ENCODE peak calls at places on chromosome 4, in four cellular contexts. One of them, this sample, is unnamed.
A peak's percentile ranks its signal among the peaks of the same experiment; 100 is the strongest.

GRCh38 chr4:1899149-1900086 is 28.2 kb downstream of the NSD2 start:
- DNase-seq in NCI-H2029: peak; percentile 59
- DNase-seq in progenitor cell of endocrine pancreas: peak; percentile 52
- DNase-seq in memory B cell: peak; percentile 68
- DNase-seq in this sample: peak; percentile 70

GRCh38 chr4:38819569-38819968 is 15.0 kb upstream of the TLR1 start:
- DNase-seq in progenitor cell of endocrine pancreas: no peak
- DNase-seq in NCI-H2029: no peak
- DNase-seq in memory B cell: no peak
- DNase-seq in this sample: no peak

GRCh38 chr4:86857341-86858052 is 8.3 kb upstream of the SLC10A6 start:
- DNase-seq in memory B cell: no peak
- DNase-seq in NCI-H2029: no peak
- DNase-seq in progenitor cell of endocrine pancreas: no peak
- DNase-seq in this sample: no peak

GRCh38 chr4:113316879-113317278 is 267.4 kb downstream of the ANK2 start:
- DNase-seq in memory B cell: peak; percentile 12
- DNase-seq in NCI-H2029: no peak
- DNase-seq in progenitor cell of endocrine pancreas: no peak
- DNase-seq in this sample: no peak

GRCh38 chr4:110197421-110198398 is 705 bp downstream of the ELOVL6 start:
- DNase-seq in NCI-H2029: peak; percentile 2
- DNase-seq in progenitor cell of endocrine pancreas: peak; percentile 20
- DNase-seq in memory B cell: peak; percentile 15
- DNase-seq in this sample: peak; percentile 38

GRCh38 chr4:140612356-140612755 is 43.6 kb upstream of the UCP1 start:
- DNase-seq in progenitor cell of endocrine pancreas: no peak
- DNase-seq in NCI-H2029: no peak
- DNase-seq in memory B cell: no peak
- DNase-seq in this sample: no peak

GRCh38 chr4:19381068-19381467 is 870.6 kb upstream of the SLIT2 start:
- DNase-seq in progenitor cell of endocrine pancreas: no peak
- DNase-seq in memory B cell: no peak
- DNase-seq in NCI-H2029: no peak
- DNase-seq in this sample: no peak

GRCh38 chr4:99856166-99856565 is 38.1 kb downstream of the LAMTOR3 start:
- DNase-seq in memory B cell: no peak
- DNase-seq in progenitor cell of endocrine pancreas: no peak
- DNase-seq in NCI-H2029: no peak
- DNase-seq in this sample: no peak

GRCh38 chr4:122542411-122543236 is 78.2 kb downstream of the IL21 start:
- DNase-seq in progenitor cell of endocrine pancreas: no peak
- DNase-seq in NCI-H2029: no peak
- DNase-seq in memory B cell: no peak
- DNase-seq in this sample: no peak

GRCh38 chr4:140281828-140282227 is 91.6 kb upstream of the SCOC start:
- DNase-seq in progenitor cell of endocrine pancreas: no peak
- DNase-seq in NCI-H2029: no peak
- DNase-seq in memory B cell: no peak
- DNase-seq in this sample: no peak

GRCh38 chr4:173231916-173232315 is 63.3 kb downstream of the GALNT7 start:
- DNase-seq in NCI-H2029: no peak
- DNase-seq in memory B cell: no peak
- DNase-seq in progenitor cell of endocrine pancreas: no peak
- DNase-seq in this sample: no peak

GRCh38 chr4:169254546-169254983 is 16.2 kb downstream of the SH3RF1 start:
- DNase-seq in progenitor cell of endocrine pancreas: no peak
- DNase-seq in memory B cell: no peak
- DNase-seq in NCI-H2029: no peak
- DNase-seq in this sample: no peak

GRCh38 chr4:159298502-159298901 is 195.6 kb downstream of the RAPGEF2 start:
- DNase-seq in memory B cell: no peak
- DNase-seq in progenitor cell of endocrine pancreas: no peak
- DNase-seq in NCI-H2029: no peak
- DNase-seq in this sample: no peak

GRCh38 chr4:183330841-183331240 is 8.6 kb upstream of the CLDN24 start:
- DNase-seq in memory B cell: no peak
- DNase-seq in progenitor cell of endocrine pancreas: no peak
- DNase-seq in NCI-H2029: no peak
- DNase-seq in this sample: no peak

GRCh38 chr4:76585897-76586360 is 150.9 kb downstream of the SHROOM3 start:
- DNase-seq in progenitor cell of endocrine pancreas: peak; percentile 56
- DNase-seq in NCI-H2029: peak; percentile 94
- DNase-seq in memory B cell: peak; percentile 13
- DNase-seq in this sample: peak; percentile 78

GRCh38 chr4:54384563-54384962 is 155.5 kb downstream of the PDGFRA start:
- DNase-seq in progenitor cell of endocrine pancreas: no peak
- DNase-seq in memory B cell: no peak
- DNase-seq in NCI-H2029: no peak
- DNase-seq in this sample: peak; percentile 27

GRCh38 chr4:168361365-168362024 is 42.9 kb upstream of the DDX60 start:
- DNase-seq in memory B cell: no peak
- DNase-seq in NCI-H2029: no peak
- DNase-seq in progenitor cell of endocrine pancreas: no peak
- DNase-seq in this sample: no peak

GRCh38 chr4:45693746-45694145 is 430.1 kb downstream of the GABRG1 start:
- DNase-seq in memory B cell: no peak
- DNase-seq in progenitor cell of endocrine pancreas: no peak
- DNase-seq in NCI-H2029: no peak
- DNase-seq in this sample: no peak

GRCh38 chr4:47213971-47214370 is 182.6 kb downstream of the GABRB1 start:
- DNase-seq in progenitor cell of endocrine pancreas: no peak
- DNase-seq in memory B cell: no peak
- DNase-seq in NCI-H2029: no peak
- DNase-seq in this sample: no peak

GRCh38 chr4:15392053-15392805 is 35.6 kb upstream of the C1QTNF7 start:
- DNase-seq in progenitor cell of endocrine pancreas: no peak
- DNase-seq in memory B cell: no peak
- DNase-seq in NCI-H2029: no peak
- DNase-seq in this sample: no peak

GRCh38 chr4:71456841-71457240 is 118.0 kb downstream of the SLC4A4 start:
- DNase-seq in progenitor cell of endocrine pancreas: no peak
- DNase-seq in memory B cell: no peak
- DNase-seq in NCI-H2029: no peak
- DNase-seq in this sample: no peak

GRCh38 chr4:56752985-56753384 is 68.5 kb downstream of the SPINK2 start:
- DNase-seq in NCI-H2029: peak; percentile 31
- DNase-seq in progenitor cell of endocrine pancreas: no peak
- DNase-seq in memory B cell: no peak
- DNase-seq in this sample: no peak

GRCh38 chr4:7805533-7806079 is 134.1 kb downstream of the AFAP1 start:
- DNase-seq in progenitor cell of endocrine pancreas: no peak
- DNase-seq in NCI-H2029: peak; percentile 85
- DNase-seq in memory B cell: no peak
- DNase-seq in this sample: peak; percentile 79

GRCh38 chr4:173246719-173247118 is 78.1 kb downstream of the GALNT7 start:
- DNase-seq in progenitor cell of endocrine pancreas: no peak
- DNase-seq in NCI-H2029: no peak
- DNase-seq in memory B cell: no peak
- DNase-seq in this sample: no peak

GRCh38 chr4:24477919-24478318 is 106.4 kb downstream of the DHX15 start:
- DNase-seq in NCI-H2029: no peak
- DNase-seq in progenitor cell of endocrine pancreas: no peak
- DNase-seq in memory B cell: no peak
- DNase-seq in this sample: peak; percentile 39

GRCh38 chr4:102139932-102140331 is 205.3 kb downstream of the SLC39A8 start:
- DNase-seq in NCI-H2029: no peak
- DNase-seq in progenitor cell of endocrine pancreas: no peak
- DNase-seq in memory B cell: no peak
- DNase-seq in this sample: no peak

GRCh38 chr4:78863254-78863869 is 75.9 kb downstream of the PAQR3 start:
- DNase-seq in memory B cell: no peak
- DNase-seq in progenitor cell of endocrine pancreas: no peak
- DNase-seq in NCI-H2029: no peak
- DNase-seq in this sample: no peak

GRCh38 chr4:23877758-23878229 is 12.1 kb downstream of the PPARGC1A start:
- DNase-seq in progenitor cell of endocrine pancreas: no peak
- DNase-seq in NCI-H2029: peak; percentile 70
- DNase-seq in memory B cell: no peak
- DNase-seq in this sample: no peak

GRCh38 chr4:160370046-160370445 is 1267.2 kb downstream of the RAPGEF2 start:
- DNase-seq in memory B cell: no peak
- DNase-seq in NCI-H2029: no peak
- DNase-seq in progenitor cell of endocrine pancreas: no peak
- DNase-seq in this sample: no peak

GRCh38 chr4:168451744-168452394 is 28.4 kb downstream of the DDX60L start:
- DNase-seq in NCI-H2029: peak; percentile 8
- DNase-seq in memory B cell: no peak
- DNase-seq in progenitor cell of endocrine pancreas: no peak
- DNase-seq in this sample: no peak

GRCh38 chr4:8645753-8646124 is 53.2 kb downstream of the CPZ start:
- DNase-seq in memory B cell: no peak
- DNase-seq in progenitor cell of endocrine pancreas: no peak
- DNase-seq in NCI-H2029: no peak
- DNase-seq in this sample: no peak